ENCODE peak calls at places on chromosomes 13 and 19, in eight cellular contexts. A, B, P, Q, E, T, Y and K are unnamed samples.

GRCh38 chr13:38814331-38814730 is 127.5 kb downstream of the FREM2 start:
- DNase-seq in A (peak), B (no peak), P (no peak), Q (no peak), E (no peak), T (no peak), Y (no peak), K (no peak)

GRCh38 chr19:33444238-33444992 is 70.9 kb downstream of the CEBPG start:
- DNase-seq in A (no peak), B (no peak), P (no peak), Q (no peak), E (no peak), T (peak), Y (peak), K (no peak)

GRCh38 chr13:30718661-30719520 is 16.5 kb upstream of the ALOX5AP start:
- DNase-seq in A (no peak), B (peak), P (peak), Q (no peak), E (no peak), T (no peak), Y (no peak), K (peak)

GRCh38 chr19:55370305-55370988 is at the start of gene IL11:
- DNase-seq in A (no peak), B (no peak), P (peak), Q (no peak), E (no peak), T (peak), Y (no peak), K (peak)

GRCh38 chr13:104833221-104833620 is 1702.2 kb downstream of the EFNB2 start:
- DNase-seq in A (no peak), B (no peak), P (no peak), Q (no peak), E (no peak), T (no peak), Y (no peak), K (no peak)

GRCh38 chr19:46225558-46226004 is 4.0 kb upstream of the IGFL1 start:
- DNase-seq in A (no peak), B (peak), P (peak), Q (no peak), E (no peak), T (no peak), Y (no peak), K (peak)

GRCh38 chr19:41352609-41353465 is 885 bp downstream of the TGFB1 start:
- DNase-seq in A (peak), B (peak), P (peak), Q (peak), E (peak), T (peak), Y (peak), K (peak)

GRCh38 chr13:44022196-44022595 is 142.5 kb downstream of the LACC1 start:
- DNase-seq in A (no peak), B (no peak), P (no peak), Q (no peak), E (no peak), T (no peak), Y (no peak), K (no peak)

GRCh38 chr13:50387124-50387581 is 371.9 kb downstream of the KCNRG start:
- DNase-seq in A (peak), B (peak), P (peak), Q (no peak), E (peak), T (peak), Y (peak), K (no peak)

GRCh38 chr13:46025157-46025556 is 27.4 kb downstream of the ZC3H13 start:
- DNase-seq in A (no peak), B (no peak), P (no peak), Q (no peak), E (no peak), T (no peak), Y (no peak), K (no peak)

GRCh38 chr19:55027472-55028337 is 10.4 kb downstream of the GP6 start:
- DNase-seq in A (no peak), B (no peak), P (peak), Q (peak), E (peak), T (no peak), Y (no peak), K (peak)

GRCh38 chr19:4636761-4637160 is 2.6 kb upstream of the TNFAIP8L1 start:
- DNase-seq in A (no peak), B (no peak), P (no peak), Q (no peak), E (no peak), T (no peak), Y (no peak), K (no peak)
- H3K4me3 ChIP-seq in A (no peak), B (peak), P (no peak), Q (no peak), E (peak), T (no peak), Y (no peak), K (no peak)

GRCh38 chr13:100594731-100595130 is 6.1 kb upstream of the GGACT start:
- DNase-seq in A (peak), B (no peak), P (no peak), Q (no peak), E (no peak), T (no peak), Y (no peak), K (no peak)
- TF ChIP-seq CTCF in A (peak), B (peak), P (no peak), Q (no peak), E (peak), T (no peak), Y (peak), K (peak)

GRCh38 chr13:49354719-49355118 is 89.1 kb downstream of the CAB39L start:
- DNase-seq in A (no peak), B (peak), P (no peak), Q (no peak), E (no peak), T (no peak), Y (no peak), K (no peak)

GRCh38 chr13:49351871-49352270 is 92.0 kb downstream of the CAB39L start:
- DNase-seq in A (no peak), B (no peak), P (no peak), Q (no peak), E (no peak), T (no peak), Y (no peak), K (no peak)

GRCh38 chr13:49357694-49358093 is 86.2 kb downstream of the CAB39L start:
- DNase-seq in A (no peak), B (peak), P (peak), Q (no peak), E (no peak), T (no peak), Y (no peak), K (peak)

GRCh38 chr13:49353908-49354307 is 90.0 kb downstream of the CAB39L start:
- DNase-seq in A (no peak), B (no peak), P (peak), Q (no peak), E (no peak), T (no peak), Y (no peak), K (no peak)

DNA sequence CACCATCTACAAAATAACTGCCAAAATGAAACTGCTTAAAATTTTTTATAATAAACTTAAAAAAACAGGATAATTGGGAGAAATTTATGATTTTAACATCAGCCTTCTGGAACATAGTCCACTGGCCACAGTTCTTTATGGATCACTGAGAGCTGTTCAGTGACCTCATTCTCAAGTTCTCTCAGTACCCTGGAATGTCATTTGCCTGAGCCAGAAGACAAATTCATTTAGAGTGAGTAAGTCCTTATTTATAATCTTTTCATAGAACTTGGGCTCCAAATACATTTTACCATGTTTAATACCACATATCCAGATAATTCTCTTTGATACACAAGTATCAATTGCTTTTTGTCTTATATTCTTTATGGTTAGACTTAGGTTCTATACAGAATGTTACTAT is 87.6 kb downstream of the CAB39L start:
- DNase-seq in A (no peak), B (peak), P (peak), Q (no peak), E (no peak), T (no peak), Y (no peak), K (peak)
- H3K4me3 ChIP-seq in A (no peak), B (no peak), P (no peak), Q (no peak), E (no peak), T (no peak), Y (no peak), K (no peak)

GRCh38 chr19:48445256-48445605 is 552 bp upstream of the GRWD1 start:
- DNase-seq in A (no peak), B (peak), P (peak), Q (peak), E (peak), T (no peak), Y (no peak), K (peak)
- TF ChIP-seq CTCF in A (peak), B (peak), P (peak), Q (no peak), E (peak), T (peak), Y (peak), K (peak)

GRCh38 chr19:2332341-2333026 is 4.0 kb downstream of the SPPL2B start:
- DNase-seq in A (peak), B (no peak), P (no peak), Q (no peak), E (peak), T (no peak), Y (no peak), K (no peak)
- H3K4me3 ChIP-seq in A (no peak), B (no peak), P (no peak), Q (no peak), E (no peak), T (no peak), Y (no peak), K (no peak)

GRCh38 chr19:32404939-32405430 is 585 bp upstream of the DPY19L3 start:
- DNase-seq in A (peak), B (peak), P (peak), Q (no peak), E (peak), T (peak), Y (peak), K (peak)

GRCh38 chr19:32405431-32406160 is at the start of gene DPY19L3:
- DNase-seq in A (peak), B (peak), P (peak), Q (peak), E (peak), T (peak), Y (peak), K (peak)

GRCh38 chr19:32407004-32407992 is 1.7 kb downstream of the DPY19L3 start:
- DNase-seq in A (peak), B (peak), P (peak), Q (no peak), E (peak), T (no peak), Y (no peak), K (peak)

GRCh38 chr19:32404213-32404938 is 1.2 kb upstream of the DPY19L3 start:
- DNase-seq in A (no peak), B (peak), P (peak), Q (no peak), E (peak), T (no peak), Y (no peak), K (peak)

DNA sequence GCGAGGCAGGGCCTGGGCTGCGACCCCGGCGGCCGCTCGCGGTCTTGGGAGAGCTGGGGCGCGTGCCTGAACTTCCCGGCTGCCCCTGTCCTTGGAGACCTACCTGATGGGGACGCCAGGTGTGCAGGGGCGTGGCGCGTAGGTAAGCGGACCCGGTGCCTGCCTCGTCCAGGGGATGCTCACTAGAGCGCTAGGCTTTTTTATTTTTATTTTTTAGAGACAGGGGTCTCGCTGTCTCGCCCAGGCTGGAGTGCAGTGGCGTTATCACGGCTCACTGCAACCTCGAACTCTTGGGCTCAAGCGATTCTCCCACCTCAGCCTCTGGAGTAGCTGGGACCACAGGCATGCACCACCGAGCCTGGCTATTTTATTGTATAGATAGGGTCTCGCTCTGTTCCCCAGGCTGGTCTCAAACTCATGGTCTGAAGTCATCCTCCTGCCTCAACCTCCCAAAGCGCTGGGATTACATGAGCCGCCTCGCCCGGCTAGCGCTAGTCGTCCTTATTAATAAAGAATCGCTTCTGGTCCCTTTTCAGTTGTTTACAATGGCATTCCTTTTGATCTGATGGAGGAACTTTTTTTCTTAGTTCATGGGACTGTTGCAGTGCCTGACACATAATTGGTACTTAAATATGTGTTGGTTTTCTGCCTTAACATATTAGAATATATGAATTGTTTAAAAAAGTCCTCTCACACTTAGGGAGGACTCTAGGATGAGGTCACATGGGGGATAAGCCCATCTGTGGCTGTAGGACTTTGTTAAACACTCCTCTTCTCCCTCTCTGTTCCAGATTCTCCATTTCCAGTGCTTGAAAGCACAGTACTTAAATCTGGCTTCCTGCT is 812 bp downstream of the DPY19L3 start:
- DNase-seq in A (no peak), B (no peak), P (no peak), Q (no peak), E (peak), T (no peak), Y (no peak), K (no peak)
- TF ChIP-seq CTCF in A (peak), B (no peak), P (no peak), Q (no peak), E (no peak), T (no peak), Y (no peak), K (no peak)

GRCh38 chr13:112947796-112948195 is 21.2 kb upstream of the MCF2L start:
- DNase-seq in A (no peak), B (no peak), P (no peak), Q (no peak), E (no peak), T (no peak), Y (peak), K (no peak)

GRCh38 chr13:112942689-112943308 is 26.2 kb upstream of the MCF2L start:
- DNase-seq in A (peak), B (peak), P (peak), Q (peak), E (peak), T (peak), Y (peak), K (peak)

GRCh38 chr13:112941349-112941748 is 27.7 kb upstream of the MCF2L start:
- DNase-seq in A (no peak), B (no peak), P (no peak), Q (no peak), E (no peak), T (no peak), Y (peak), K (no peak)

GRCh38 chr13:112940236-112940635 is 28.8 kb upstream of the MCF2L start:
- DNase-seq in A (no peak), B (no peak), P (no peak), Q (no peak), E (no peak), T (no peak), Y (peak), K (no peak)

GRCh38 chr13:112943309-112944125 is 25.5 kb upstream of the MCF2L start:
- DNase-seq in A (peak), B (peak), P (no peak), Q (peak), E (peak), T (peak), Y (peak), K (peak)
- H3K4me3 ChIP-seq in A (peak), B (peak), P (peak), Q (peak), E (peak), T (peak), Y (peak), K (peak)

GRCh38 chr13:74110053-74110452 is 24.2 kb downstream of the KLF12 start:
- DNase-seq in A (peak), B (no peak), P (no peak), Q (no peak), E (no peak), T (no peak), Y (no peak), K (no peak)
- TF ChIP-seq CTCF in A (no peak), B (no peak), P (no peak), Q (no peak), E (no peak), T (no peak), Y (no peak), K (no peak)